ENCODE peak calls at places on chromosome 17, in eight cellular contexts. P is caudate nucleus; F is activated naive CD8-positive, alpha-beta T cell treated with anti-CD3 and anti-CD28 coated beads, Interleukin-2, amount 10 ng/mL, durations not matched to agents 7 days and 5 days; A is NCI-H1092; N is EH; H is ascending aorta; I is hypothalamus; J is stimulated activated CD4-positive, alpha-beta T cell treated with anti-CD3 and anti-CD28 coated beads, Interleukin-4, amount 100 ng/mL, for 1 hour. K is an unnamed sample.

GRCh38 chr17:1762906-1763829 is 1.3 kb downstream of the SERPINF1 start:
- DNase-seq in F (no peak), A (no peak), P (no peak), H (no peak), J (no peak), I (no peak), N (peak), K (no peak)

GRCh38 chr17:79041723-79042420 is 17.9 kb downstream of the C1QTNF1 start:
- DNase-seq in P (no peak), H (no peak), F (no peak), J (no peak), I (no peak), A (no peak), N (no peak), K (no peak)

GRCh38 chr17:16040710-16041251 is 41.2 kb downstream of the TTC19 start:
- DNase-seq in A (no peak), H (no peak), P (no peak), J (no peak), F (no peak), I (no peak), N (peak), K (no peak)

GRCh38 chr17:83200231-83200699 is 120.9 kb downstream of the METRNL start:
- DNase-seq in A (no peak), I (no peak), F (peak), N (peak), H (peak), P (no peak), J (peak), K (no peak)

GRCh38 chr17:29263916-29264315 is 17.3 kb downstream of the CRYBA1 start:
- DNase-seq in P (no peak), I (no peak), F (no peak), J (no peak), A (no peak), H (no peak), N (no peak), K (no peak)

GRCh38 chr17:13030459-13031305 is 12.9 kb upstream of the ELAC2 start:
- DNase-seq in F (no peak), I (peak), N (peak), A (no peak), H (peak), J (peak), P (no peak), K (no peak)

GRCh38 chr17:48113201-48113676 is 5.7 kb downstream of the SNX11 start:
- DNase-seq in I (no peak), N (no peak), A (no peak), F (peak), H (no peak), J (peak), P (no peak), K (no peak)

GRCh38 chr17:36920032-36921000 is 17.0 kb upstream of the LHX1 start:
- DNase-seq in F (no peak), H (no peak), P (no peak), J (no peak), N (no peak), I (no peak), A (no peak), K (no peak)

GRCh38 chr17:29640413-29640812 is 17.7 kb upstream of the CORO6 start:
- DNase-seq in A (no peak), H (no peak), F (no peak), J (no peak), N (peak), P (no peak), I (no peak), K (no peak)

GRCh38 chr17:61395409-61395982 is 4.1 kb upstream of the TBX2 start:
- DNase-seq in F (no peak), I (no peak), A (no peak), N (no peak), P (no peak), J (no peak), H (no peak), K (no peak)

GRCh38 chr17:17395885-17396284 is 80.9 kb upstream of the MED9 start:
- DNase-seq in N (no peak), H (no peak), J (no peak), P (no peak), F (no peak), I (no peak), A (no peak), K (no peak)

GRCh38 chr17:7295230-7296180 is 1.1 kb upstream of the YBX2 start:
- DNase-seq in A (no peak), N (no peak), J (no peak), P (no peak), H (no peak), F (no peak), I (no peak), K (no peak)

GRCh38 chr17:705863-706262 is 8.8 kb downstream of the VPS53 start:
- DNase-seq in J (no peak), P (no peak), H (no peak), F (no peak), I (no peak), A (no peak), N (no peak), K (no peak)

GRCh38 chr17:67689534-67690177 is 28.1 kb upstream of the NOL11 start:
- DNase-seq in N (peak), H (peak), A (peak), I (no peak), F (no peak), J (peak), P (no peak), K (peak)

GRCh38 chr17:36833279-36833678 is 104.0 kb upstream of the LHX1 start:
- DNase-seq in J (no peak), I (no peak), H (no peak), F (no peak), P (no peak), N (no peak), A (no peak), K (no peak)

GRCh38 chr17:81956607-81957589 is 4.1 kb downstream of the NOTUM start:
- DNase-seq in H (no peak), F (no peak), A (no peak), N (no peak), I (no peak), P (no peak), J (no peak), K (no peak)

GRCh38 chr17:10198509-10199249 is at the start of gene GAS7:
- DNase-seq in P (peak), A (no peak), F (peak), I (peak), J (peak), H (no peak), N (peak), K (no peak)

GRCh38 chr17:36617773-36618172 is 16.4 kb downstream of the MRM1 start:
- DNase-seq in F (no peak), A (no peak), H (no peak), P (no peak), J (no peak), N (no peak), I (no peak), K (no peak)

GRCh38 chr17:50180066-50180465 is 14.3 kb downstream of the SGCA start:
- DNase-seq in J (no peak), P (no peak), I (no peak), F (no peak), N (peak), A (no peak), H (no peak), K (no peak)

GRCh38 chr17:20154601-20155000 is 145.4 kb downstream of the SPECC1 start:
- DNase-seq in N (no peak), A (no peak), P (no peak), J (no peak), F (no peak), I (no peak), H (no peak), K (no peak)

GRCh38 chr17:37650419-37651003 is 7.3 kb upstream of the DDX52 start:
- DNase-seq in F (no peak), I (peak), A (no peak), P (no peak), H (no peak), N (peak), J (no peak), K (no peak)

GRCh38 chr17:13346081-13346533 is 255.6 kb downstream of the HS3ST3A1 start:
- DNase-seq in P (no peak), I (no peak), N (peak), H (no peak), A (no peak), J (no peak), F (no peak), K (no peak)

GRCh38 chr17:30124273-30124796 is 7.7 kb downstream of the NSRP1 start:
- DNase-seq in I (no peak), N (no peak), P (no peak), F (no peak), H (no peak), J (no peak), A (no peak), K (no peak)

GRCh38 chr17:31487648-31488263 is 96.3 kb downstream of the RAB11FIP4 start:
- DNase-seq in N (peak), I (peak), F (peak), H (peak), A (peak), J (peak), P (peak), K (peak)

GRCh38 chr17:17757944-17758343 is 76.7 kb downstream of the RAI1 start:
- DNase-seq in F (no peak), I (no peak), P (no peak), H (no peak), N (no peak), J (no peak), A (peak), K (no peak)

GRCh38 chr17:5843366-5844026 is 226.7 kb upstream of the WSCD1 start:
- DNase-seq in I (no peak), P (no peak), H (no peak), F (no peak), A (no peak), J (no peak), N (no peak), K (no peak)

GRCh38 chr17:42333053-42333452 is 44.8 kb downstream of the STAT5A start:
- DNase-seq in N (no peak), H (no peak), A (no peak), F (no peak), P (no peak), J (no peak), I (no peak), K (no peak)

K was measured in dorsolateral prefrontal cortex.